ENCODE peak calls at places on chromosomes 3 and 15, in ten cellular contexts. Q, P, J, S, F, K, O, V, E and C are unnamed samples.
A peak's percentile ranks its signal among the peaks of the same experiment; 100 is the strongest.

GRCh38 chr3:87309601-87310000 is 33.2 kb upstream of the POU1F1 start:
- DNase-seq in O (no peak), F (no peak), Q (no peak), V (no peak), J (no peak), K (no peak), E (peak; percentile 44), P (no peak), S (no peak), C (no peak)

GRCh38 chr3:37143821-37144220 is 30.6 kb downstream of the LRRFIP2 start:
- DNase-seq in S (no peak), O (no peak), K (no peak), J (no peak), F (no peak), P (no peak), V (no peak), Q (no peak), E (no peak), C (no peak)

GRCh38 chr15:25954398-25954797 is 91.3 kb upstream of the ATP10A start:
- DNase-seq in O (no peak), V (no peak), S (no peak), J (no peak), Q (no peak), F (no peak), E (no peak), K (no peak), P (no peak), C (no peak)

GRCh38 chr3:74267126-74267525 is 347.3 kb downstream of the CNTN3 start:
- DNase-seq in F (no peak), O (no peak), E (no peak), J (no peak), K (no peak), V (no peak), P (no peak), Q (no peak), S (no peak), C (no peak)

GRCh38 chr15:83320831-83321230 is 36.4 kb upstream of the BNC1 start:
- DNase-seq in V (no peak), E (no peak), J (no peak), O (no peak), P (no peak), K (no peak), S (no peak), F (no peak), Q (no peak), C (no peak)

GRCh38 chr15:67838789-67839332 is 984 bp downstream of the RNU6-1 start:
- DNase-seq in J (peak; percentile 79), Q (no peak), V (peak; percentile 93), K (peak; percentile 85), S (no peak), P (peak; percentile 67), O (peak; percentile 51), F (peak; percentile 67), E (peak; percentile 61), C (peak; percentile 76)

GRCh38 chr3:135753506-135753905 is 212.0 kb upstream of the PPP2R3A start:
- DNase-seq in S (no peak), P (no peak), Q (no peak), J (no peak), V (no peak), O (no peak), K (no peak), F (no peak), E (no peak), C (no peak)

GRCh38 chr3:108202834-108203233 is 19.4 kb downstream of the IFT57 start:
- DNase-seq in Q (no peak), S (no peak), F (no peak), J (peak; percentile 18), P (no peak), E (no peak), V (peak; percentile 56), K (no peak), O (no peak), C (peak; percentile 16)

GRCh38 chr15:63065262-63066234 is 23.0 kb downstream of the TPM1 start:
- DNase-seq in S (no peak), P (no peak), F (no peak), K (no peak), O (no peak), Q (no peak), J (no peak), V (peak; percentile 66), E (no peak), C (no peak)

GRCh38 chr3:137764001-137764433 is at the start of gene SOX14:
- DNase-seq in S (no peak), O (no peak), V (peak; percentile 98), P (no peak), Q (no peak), K (no peak), E (no peak), F (no peak), J (peak; percentile 45), C (peak; percentile 64)

GRCh38 chr15:82177291-82178010 is 85.1 kb downstream of the EFL1 start:
- DNase-seq in S (no peak), J (no peak), F (no peak), P (no peak), K (no peak), Q (no peak), V (no peak), O (no peak), E (no peak), C (no peak)

GRCh38 chr3:48464713-48465221 is 18.2 kb downstream of the ATRIP start:
- DNase-seq in O (no peak), J (no peak), F (no peak), V (no peak), P (peak; percentile 19), S (no peak), Q (no peak), K (no peak), E (no peak), C (peak; percentile 76)

GRCh38 chr3:115982121-115982520 is 358.8 kb downstream of the GAP43 start:
- DNase-seq in J (no peak), V (no peak), K (no peak), O (no peak), Q (no peak), E (no peak), S (no peak), P (no peak), F (no peak), C (no peak)

GRCh38 chr3:24963762-24964625 is 464.1 kb upstream of the RARB start:
- DNase-seq in J (no peak), F (no peak), V (peak; percentile 74), O (no peak), P (no peak), E (no peak), S (peak; percentile 40), Q (no peak), K (no peak), C (no peak)

GRCh38 chr3:99505200-99505599 is 133.2 kb upstream of the COL8A1 start:
- DNase-seq in S (no peak), P (no peak), Q (no peak), O (no peak), K (no peak), E (no peak), V (no peak), F (no peak), J (no peak), C (no peak)

GRCh38 chr15:73927003-73927475 is 777 bp downstream of the LOXL1 start:
- DNase-seq in O (peak; percentile 63), K (no peak), E (peak; percentile 51), V (peak; percentile 75), F (no peak), J (peak; percentile 86), P (peak; percentile 74), Q (no peak), S (peak; percentile 27), C (peak; percentile 68)

GRCh38 chr3:57972421-57973111 is 35.7 kb upstream of the FLNB start:
- DNase-seq in F (no peak), P (no peak), E (peak; percentile 81), K (no peak), J (no peak), O (no peak), V (peak; percentile 14), Q (no peak), S (no peak), C (no peak)

GRCh38 chr3:53318522-53318921 is 28.8 kb downstream of the DCP1A start:
- DNase-seq in S (no peak), Q (no peak), E (no peak), O (no peak), J (no peak), K (no peak), F (no peak), P (no peak), V (no peak), C (no peak)

GRCh38 chr3:53320697-53321096 is 26.6 kb downstream of the DCP1A start:
- DNase-seq in V (peak; percentile 19), F (no peak), K (no peak), Q (no peak), O (no peak), J (no peak), P (no peak), E (peak; percentile 45), S (no peak), C (no peak)

GRCh38 chr3:53329933-53330332 is 17.4 kb downstream of the DCP1A start:
- DNase-seq in F (no peak), K (no peak), P (no peak), J (no peak), S (no peak), V (no peak), O (no peak), Q (no peak), E (no peak), C (no peak)

GRCh38 chr3:53328750-53329149 is 18.6 kb downstream of the DCP1A start:
- DNase-seq in Q (no peak), V (no peak), F (no peak), S (no peak), P (no peak), O (no peak), J (no peak), K (no peak), E (no peak), C (no peak)

GRCh38 chr3:53324011-53324544 is 23.3 kb downstream of the DCP1A start:
- DNase-seq in P (peak; percentile 47), S (no peak), V (no peak), E (no peak), K (no peak), Q (no peak), F (no peak), O (no peak), J (no peak), C (no peak)
- H3K27ac ChIP-seq in P (peak overlapping the region; percentile 54), S (no peak overlapping the region), V (peak overlapping the region; percentile 37), E (no peak overlapping the region), K (no peak overlapping the region), Q (no peak overlapping the region), F (no peak overlapping the region), O (no peak overlapping the region), J (no peak overlapping the region), C (no peak overlapping the region)

GRCh38 chr3:112454098-112454884 is 45.0 kb downstream of the BTLA start:
- DNase-seq in Q (no peak), J (no peak), P (no peak), V (no peak), F (no peak), E (no peak), O (no peak), K (no peak), S (no peak), C (no peak)
- H3K27ac ChIP-seq in Q (no peak overlapping the region), J (no peak overlapping the region), P (peak overlapping the region; percentile 26), V (no peak overlapping the region), F (no peak overlapping the region), E (no peak overlapping the region), O (no peak overlapping the region), K (peak overlapping the region; percentile 53), S (no peak overlapping the region), C (no peak overlapping the region)

GRCh38 chr15:87209891-87210649 is 1046.5 kb downstream of the NTRK3 start:
- DNase-seq in V (no peak), Q (no peak), F (no peak), E (peak; percentile 55), K (no peak), S (no peak), P (no peak), J (no peak), O (no peak), C (no peak)
- H3K27ac ChIP-seq in V (no peak overlapping the region), Q (no peak overlapping the region), F (no peak overlapping the region), E (no peak overlapping the region), K (no peak overlapping the region), S (no peak overlapping the region), P (no peak overlapping the region), J (no peak overlapping the region), O (no peak overlapping the region), C (no peak overlapping the region)

GRCh38 chr3:170044280-170044679 is 6.5 kb downstream of the GPR160 start:
- DNase-seq in O (no peak), S (no peak), E (no peak), J (no peak), F (no peak), V (no peak), Q (no peak), P (no peak), K (no peak), C (no peak)
- H3K27ac ChIP-seq in O (no peak overlapping the region), S (no peak overlapping the region), E (no peak overlapping the region), J (no peak overlapping the region), F (no peak overlapping the region), V (no peak overlapping the region), Q (no peak overlapping the region), P (no peak overlapping the region), K (peak overlapping the region; percentile 16), C (peak overlapping the region; percentile 63)